ENCODE peak calls at places on chromosome 1, in nine cellular contexts. T is ovary, S is Peyer's patch, L is esophagus squamous epithelium, X is breast epithelium, U is HepG2, Y is tibial nerve, N is endothelial cell of umbilical vein, G is transverse colon. B is an unnamed sample.

GRCh38 chr1:95323117-95323516 is 89.1 kb downstream of the RWDD3 start:
- DNase-seq in T (no peak), S (no peak), L (no peak), X (no peak), U (peak), Y (no peak), N (peak), G (no peak), B (no peak)

GRCh38 chr1:43349594-43350306 is 9.0 kb upstream of the CDC20 start:
- DNase-seq in T (no peak), S (no peak), L (no peak), X (peak), U (no peak), Y (no peak), N (no peak), G (no peak), B (no peak)

GRCh38 chr1:94863919-94864318 is 43.8 kb downstream of the SLC44A3 start:
- DNase-seq in T (peak), S (no peak), L (no peak), X (peak), U (peak), Y (no peak), N (peak), G (peak), B (peak)

GRCh38 chr1:156226782-156227181 is 14.0 kb downstream of the PMF1 start:
- DNase-seq in T (no peak), S (no peak), L (no peak), X (no peak), U (no peak), Y (no peak), N (no peak), G (no peak), B (no peak)

GRCh38 chr1:24928631-24929090 is 1.4 kb downstream of the RUNX3 start:
- DNase-seq in T (no peak), S (peak), L (no peak), X (no peak), U (no peak), Y (no peak), N (no peak), G (peak), B (no peak)

GRCh38 chr1:212667223-212668139 is 32.2 kb downstream of the BATF3 start:
- DNase-seq in T (peak), S (no peak), L (no peak), X (peak), U (peak), Y (no peak), N (peak), G (peak), B (peak)

GRCh38 chr1:244050835-244051444 is at the start of gene ZBTB18:
- DNase-seq in T (no peak), S (no peak), L (no peak), X (no peak), U (no peak), Y (no peak), N (peak), G (no peak), B (peak)

GRCh38 chr1:8025061-8025670 is 943 bp downstream of the ERRFI1 start:
- DNase-seq in T (no peak), S (no peak), L (no peak), X (no peak), U (no peak), Y (no peak), N (no peak), G (no peak), B (no peak)

GRCh38 chr1:113768916-113769598 is 9.8 kb upstream of the PHTF1 start:
- DNase-seq in T (no peak), S (no peak), L (no peak), X (no peak), U (no peak), Y (no peak), N (no peak), G (no peak), B (no peak)

GRCh38 chr1:53126495-53126894 is 15.9 kb downstream of the SLC1A7 start:
- DNase-seq in T (no peak), S (no peak), L (no peak), X (no peak), U (no peak), Y (no peak), N (no peak), G (no peak), B (no peak)

GRCh38 chr1:223707270-223708000 is 4.9 kb upstream of the CAPN2 start:
- DNase-seq in T (peak), S (no peak), L (no peak), X (peak), U (peak), Y (no peak), N (peak), G (peak), B (peak)

GRCh38 chr1:17196496-17197180 is 8.3 kb upstream of the PADI1 start:
- DNase-seq in T (no peak), S (no peak), L (no peak), X (no peak), U (no peak), Y (no peak), N (no peak), G (no peak), B (no peak)

GRCh38 chr1:75092141-75092540 is 42.0 kb upstream of the LHX8 start:
- DNase-seq in T (no peak), S (no peak), L (no peak), X (no peak), U (no peak), Y (no peak), N (no peak), G (no peak), B (no peak)

GRCh38 chr1:112544011-112544688 is 35.4 kb downstream of the WNT2B start:
- DNase-seq in T (no peak), S (no peak), L (no peak), X (no peak), U (peak), Y (no peak), N (peak), G (no peak), B (no peak)

GRCh38 chr1:204304067-204304466 is 55.7 kb downstream of the PLEKHA6 start:
- DNase-seq in T (no peak), S (no peak), L (no peak), X (no peak), U (no peak), Y (no peak), N (peak), G (no peak), B (no peak)

DNA sequence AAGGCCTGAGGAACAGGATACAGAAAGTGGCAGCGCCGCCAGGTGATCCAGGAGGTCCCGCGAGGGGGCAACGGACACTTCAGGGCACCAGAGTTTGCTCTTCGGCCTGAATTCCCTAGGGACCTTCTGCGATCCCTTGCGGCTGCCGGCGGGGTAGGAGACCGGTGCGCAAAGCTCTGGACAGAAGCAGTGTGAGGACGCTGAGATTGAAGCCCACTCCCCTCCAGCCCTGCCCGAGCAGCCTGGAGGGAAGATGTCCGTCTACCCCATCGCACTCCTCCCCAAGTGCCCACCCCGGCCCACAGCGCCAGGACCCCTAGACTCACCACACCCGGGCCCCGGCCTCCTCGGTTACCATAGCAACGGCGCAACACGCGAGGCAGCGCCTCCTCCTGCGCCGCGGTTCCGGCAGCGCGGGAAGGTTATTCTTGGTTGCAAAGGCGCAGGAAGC is at the start of gene ANKRD45:
- DNase-seq in T (peak), S (no peak), L (no peak), X (no peak), U (no peak), Y (no peak), N (peak), G (no peak), B (peak)
- H3K4me3 ChIP-seq in T (peak), S (peak), L (peak), X (peak), U (peak), Y (peak), N (peak), G (peak), B (peak)

DNA sequence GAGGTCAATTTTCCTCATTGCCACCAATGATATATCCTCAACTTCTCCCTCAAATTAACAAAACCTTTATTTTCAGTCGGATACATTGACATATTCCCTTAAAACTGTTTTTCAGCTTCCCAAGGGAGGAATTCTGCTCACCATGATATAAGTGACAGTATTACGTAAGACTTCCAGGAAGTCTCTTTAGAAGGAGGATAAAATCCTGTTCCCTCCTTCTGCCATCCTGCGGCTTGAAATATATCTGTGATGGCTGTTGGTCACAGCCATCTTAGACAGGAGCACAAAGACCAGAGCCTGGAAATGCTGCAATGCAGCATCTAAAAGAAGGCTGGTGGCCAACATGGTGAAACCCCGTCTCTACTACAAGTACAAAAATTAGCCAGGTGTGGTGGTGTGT is 270.4 kb downstream of the GPATCH2 start:
- DNase-seq in T (no peak), S (no peak), L (no peak), X (no peak), U (no peak), Y (no peak), N (no peak), G (no peak), B (no peak)
- TF ChIP-seq POLR2A in T (no peak), S (no peak), L (no peak), X (no peak), U (no peak), Y (no peak), N (no peak), G (no peak), B (no peak)

GRCh38 chr1:45303582-45304310 is 22.9 kb upstream of the HPDL start:
- DNase-seq in T (peak), S (peak), L (peak), X (peak), U (peak), Y (peak), N (peak), G (peak), B (peak)
- H3K4me3 ChIP-seq in T (peak), S (peak), L (peak), X (peak), U (peak), Y (peak), N (peak), G (peak), B (peak)

GRCh38 chr1:32702599-32703478 is at the start of gene SYNC:
- DNase-seq in T (peak), S (no peak), L (no peak), X (no peak), U (no peak), Y (peak), N (no peak), G (peak), B (peak)
- TF ChIP-seq POLR2A in T (no peak), S (peak), L (peak), X (no peak), U (no peak), Y (no peak), N (peak), G (peak), B (no peak)

DNA sequence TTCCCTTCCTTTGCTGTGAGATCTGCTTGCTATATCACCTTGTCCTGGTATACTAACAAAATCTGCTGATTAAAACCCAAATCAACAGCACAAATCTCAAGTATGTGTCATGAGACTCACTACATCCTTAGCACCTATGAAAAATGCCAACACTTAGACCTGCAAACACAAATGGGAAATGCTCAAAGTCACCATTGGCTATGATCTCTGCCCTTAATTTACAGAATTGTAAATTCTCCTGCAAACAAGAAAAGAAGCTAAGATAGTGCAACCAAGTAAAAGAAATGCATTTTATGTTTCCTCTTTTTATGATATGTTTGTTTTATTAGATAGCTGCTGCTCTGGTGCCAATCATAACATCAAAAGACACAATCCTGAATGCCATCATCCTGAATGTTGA is 80.8 kb downstream of the DISC1 start:
- DNase-seq in T (no peak), S (no peak), L (no peak), X (no peak), U (no peak), Y (no peak), N (no peak), G (no peak), B (no peak)
- H3K4me3 ChIP-seq in T (no peak), S (no peak), L (no peak), X (no peak), U (no peak), Y (no peak), N (no peak), G (no peak), B (no peak)

GRCh38 chr1:116667577-116668105 is at the start of gene IGSF3:
- DNase-seq in T (peak), S (peak), L (no peak), X (peak), U (no peak), Y (peak), N (peak), G (peak), B (peak)
- TF ChIP-seq POLR2A in T (no peak), S (peak), L (peak), X (no peak), U (no peak), Y (no peak), N (no peak), G (peak), B (no peak)

DNA sequence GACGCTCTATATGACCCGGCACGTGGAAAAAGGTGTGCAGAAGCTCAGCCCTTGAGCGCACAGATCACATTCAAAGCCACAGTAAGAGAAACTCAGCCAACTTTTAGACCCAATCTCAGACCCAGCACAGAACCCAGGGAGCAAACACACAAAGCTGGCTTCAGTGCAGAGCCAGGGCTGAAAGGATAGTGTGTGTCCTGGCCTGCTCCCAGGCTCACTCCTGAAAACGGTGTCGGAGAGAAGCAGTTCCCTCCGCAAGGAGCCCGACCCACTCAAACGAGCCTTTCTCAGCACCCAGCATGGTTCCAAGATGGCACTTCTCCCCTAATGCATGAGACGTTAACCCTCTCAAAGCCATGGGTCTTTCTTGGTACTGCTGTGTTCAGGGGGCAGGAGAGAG is 39.6 kb downstream of the CASZ1 start:
- DNase-seq in T (no peak), S (no peak), L (no peak), X (no peak), U (no peak), Y (no peak), N (no peak), G (no peak), B (no peak)
- H3K4me3 ChIP-seq in T (no peak), S (no peak), L (no peak), X (no peak), U (no peak), Y (no peak), N (no peak), G (no peak), B (no peak)